ENCODE peak calls at places on chromosome 16, in ten cellular contexts. Q is PC-3, P is fibroblast of lung, L is psoas muscle, T is astrocyte of the spinal cord, Z is stomach, B is GM12864, E is uterus, I is keratinocyte, F is lower leg skin. R is an unnamed sample.

GRCh38 chr16:79372504-79373184 is 227.9 kb downstream of the MAF start:
- DNase-seq in Q (no peak), P (peak), L (no peak), T (peak), Z (no peak), B (no peak), E (peak), I (no peak), F (no peak), R (no peak)

GRCh38 chr16:78638371-78638770 is 538.9 kb downstream of the WWOX start:
- DNase-seq in Q (no peak), P (no peak), L (no peak), T (no peak), Z (no peak), B (no peak), E (no peak), I (no peak), F (no peak), R (no peak)

GRCh38 chr16:57150682-57151330 is 35.0 kb downstream of the PSME3IP1 start:
- DNase-seq in Q (no peak), P (peak), L (no peak), T (peak), Z (peak), B (no peak), E (no peak), I (no peak), F (peak), R (no peak)

GRCh38 chr16:57411362-57411976 is 6.9 kb downstream of the CCL17 start:
- DNase-seq in Q (no peak), P (no peak), L (no peak), T (no peak), Z (no peak), B (no peak), E (no peak), I (no peak), F (no peak), R (no peak)

GRCh38 chr16:4402439-4403132 is 13.8 kb downstream of the CORO7 start:
- DNase-seq in Q (peak), P (peak), L (peak), T (peak), Z (peak), B (no peak), E (peak), I (no peak), F (peak), R (peak)

GRCh38 chr16:6695666-6696065 is 637.0 kb upstream of the RBFOX1 start:
- DNase-seq in Q (no peak), P (no peak), L (no peak), T (no peak), Z (no peak), B (no peak), E (no peak), I (no peak), F (no peak), R (no peak)

GRCh38 chr16:12415072-12415471 is 388.6 kb downstream of the CPPED1 start:
- DNase-seq in Q (no peak), P (no peak), L (no peak), T (no peak), Z (no peak), B (no peak), E (no peak), I (no peak), F (no peak), R (no peak)

GRCh38 chr16:17518441-17518840 is 47.7 kb upstream of the XYLT1 start:
- DNase-seq in Q (no peak), P (peak), L (no peak), T (peak), Z (no peak), B (no peak), E (no peak), I (no peak), F (no peak), R (peak)

GRCh38 chr16:57151369-57151768 is 34.5 kb downstream of the PSME3IP1 start:
- DNase-seq in Q (no peak), P (no peak), L (no peak), T (no peak), Z (peak), B (no peak), E (no peak), I (no peak), F (peak), R (no peak)

GRCh38 chr16:54929090-54930033 is 1.3 kb upstream of the IRX5 start:
- DNase-seq in Q (peak), P (peak), L (peak), T (peak), Z (peak), B (peak), E (peak), I (peak), F (peak), R (peak)

GRCh38 chr16:10314811-10315210 is 71.0 kb upstream of the ATF7IP2 start:
- DNase-seq in Q (peak), P (peak), L (no peak), T (peak), Z (no peak), B (no peak), E (no peak), I (no peak), F (no peak), R (peak)
- TF ChIP-seq CTCF in Q (peak), P (no peak), L (no peak), T (no peak), Z (no peak), B (peak), E (peak), I (no peak), F (no peak), R (no peak)

DNA sequence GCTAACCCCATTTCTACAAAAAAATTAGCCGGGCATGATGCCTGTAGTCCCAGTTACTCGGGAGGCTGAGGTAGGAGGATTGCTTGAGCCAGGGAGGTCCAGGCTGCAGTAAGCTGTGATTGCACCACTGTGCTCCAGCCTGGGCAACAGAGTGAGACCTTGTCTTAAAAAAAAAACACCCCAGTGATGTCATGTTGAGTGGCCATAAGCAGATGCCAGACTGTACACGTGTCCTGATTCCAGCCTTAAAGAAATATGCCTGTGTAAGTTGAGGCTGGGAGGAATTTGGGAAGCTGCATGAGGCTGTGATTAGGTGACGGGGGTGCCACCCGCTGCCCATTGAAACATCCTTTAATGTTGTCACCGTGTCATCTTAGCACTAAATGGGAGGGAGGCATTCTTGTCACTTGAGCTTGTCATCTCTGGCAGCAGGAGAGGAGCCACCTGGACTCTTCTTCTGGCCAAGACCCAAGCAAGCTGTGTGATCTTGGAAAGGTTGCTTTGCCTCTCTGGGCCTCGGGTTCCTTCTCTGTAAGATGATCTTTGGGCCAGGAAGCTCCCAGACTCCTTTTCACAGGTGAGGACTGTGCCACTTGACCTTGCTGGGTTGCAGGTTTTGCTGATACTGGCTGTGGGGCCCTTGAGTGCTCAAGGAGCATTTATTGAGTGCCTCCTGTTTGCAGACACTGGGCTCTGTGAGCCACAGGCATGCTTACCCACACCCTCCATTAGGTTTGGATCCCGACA is 98.3 kb upstream of the CIBAR2 start:
- DNase-seq in Q (peak), P (peak), L (no peak), T (peak), Z (no peak), B (no peak), E (no peak), I (peak), F (no peak), R (peak)
- H3K4me3 ChIP-seq in Q (no peak), P (no peak), L (no peak), T (no peak), Z (no peak), B (no peak), E (no peak), I (no peak), F (no peak), R (no peak)

GRCh38 chr16:89209522-89210044 is 7.9 kb upstream of the ZNF778 start:
- DNase-seq in Q (no peak), P (no peak), L (no peak), T (no peak), Z (no peak), B (no peak), E (no peak), I (no peak), F (no peak), R (no peak)
- TF ChIP-seq CTCF in Q (no peak), P (no peak), L (no peak), T (no peak), Z (no peak), B (no peak), E (no peak), I (no peak), F (no peak), R (no peak)

DNA sequence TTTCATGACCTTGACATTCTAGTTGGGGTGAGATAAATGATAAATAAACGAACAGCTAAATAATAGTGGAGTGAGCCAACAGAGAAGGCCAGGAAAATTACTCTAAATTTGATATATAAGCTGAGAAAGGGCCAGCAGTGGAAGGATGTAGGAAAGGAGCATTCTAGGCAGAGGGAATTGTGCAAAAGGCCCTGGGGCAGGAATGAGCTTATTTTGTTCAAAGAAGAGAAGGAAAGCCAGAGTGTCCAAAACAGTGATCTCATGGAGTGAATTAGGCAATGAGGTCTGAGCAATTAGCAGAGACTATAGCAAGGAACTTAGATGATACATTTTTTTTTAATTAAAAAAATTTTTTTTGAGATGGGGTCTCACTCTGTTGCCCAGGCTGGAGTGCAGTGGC is 43.3 kb upstream of the CLEC19A start:
- DNase-seq in Q (no peak), P (no peak), L (no peak), T (no peak), Z (no peak), B (no peak), E (no peak), I (no peak), F (no peak), R (no peak)
- H3K4me3 ChIP-seq in Q (no peak), P (no peak), L (no peak), T (no peak), Z (no peak), B (no peak), E (no peak), I (no peak), F (no peak), R (no peak)

GRCh38 chr16:84178146-84178765 is 8.6 kb downstream of the TAF1C start:
- DNase-seq in Q (no peak), P (no peak), L (no peak), T (no peak), Z (no peak), B (no peak), E (peak), I (no peak), F (no peak), R (no peak)

GRCh38 chr16:84179612-84180320 is 7.1 kb downstream of the TAF1C start:
- DNase-seq in Q (no peak), P (no peak), L (no peak), T (no peak), Z (no peak), B (no peak), E (no peak), I (no peak), F (no peak), R (no peak)

GRCh38 chr16:84177740-84178070 is 9.2 kb downstream of the TAF1C start:
- DNase-seq in Q (no peak), P (peak), L (no peak), T (peak), Z (no peak), B (no peak), E (peak), I (no peak), F (no peak), R (peak)

GRCh38 chr16:84180519-84181140 is 6.2 kb downstream of the TAF1C start:
- DNase-seq in Q (no peak), P (no peak), L (no peak), T (no peak), Z (no peak), B (no peak), E (no peak), I (no peak), F (no peak), R (no peak)

GRCh38 chr16:84178892-84179611 is 7.8 kb downstream of the TAF1C start:
- DNase-seq in Q (no peak), P (no peak), L (no peak), T (no peak), Z (no peak), B (no peak), E (no peak), I (no peak), F (no peak), R (no peak)
- TF ChIP-seq CTCF in Q (no peak), P (no peak), L (no peak), T (no peak), Z (no peak), B (no peak), E (no peak), I (no peak), F (no peak), R (no peak)

DNA sequence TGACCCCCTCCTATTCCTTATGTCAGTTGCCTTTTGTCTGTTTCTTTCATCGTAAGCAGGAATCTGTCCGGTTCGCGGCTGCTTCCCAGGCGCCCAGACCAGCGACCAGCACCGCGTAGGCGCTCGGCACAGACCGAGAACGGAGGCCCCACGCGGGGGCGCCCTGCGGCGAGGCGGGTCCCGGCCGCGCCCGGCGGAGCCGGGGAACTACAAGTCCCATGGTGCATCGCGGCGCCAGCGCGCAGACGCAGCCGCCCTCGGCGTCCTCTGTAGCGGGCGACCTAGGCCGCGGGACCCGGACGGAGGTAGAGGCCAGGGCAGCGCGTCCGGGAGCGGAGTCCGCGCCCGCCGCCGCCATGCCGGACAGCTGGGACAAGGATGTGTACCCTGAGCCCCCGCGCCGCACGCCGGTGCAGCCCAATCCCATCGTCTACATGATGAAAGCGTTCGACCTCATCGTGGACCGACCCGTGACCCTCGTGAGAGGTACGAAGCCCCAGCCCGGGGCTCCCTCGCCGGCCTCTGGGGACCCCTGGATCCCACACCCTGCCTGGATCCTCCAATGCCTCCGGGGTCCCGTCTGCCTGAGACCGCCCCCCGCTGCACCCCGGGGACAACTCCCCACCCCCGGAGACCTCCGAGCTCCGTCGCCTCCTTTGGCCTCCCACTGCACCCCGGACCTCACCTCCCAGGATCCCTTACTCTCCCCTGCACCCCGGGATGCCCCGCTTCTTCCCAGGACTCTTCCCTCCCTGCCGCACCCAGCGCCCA is at the start of gene NDUFB10:
- DNase-seq in Q (peak), P (peak), L (peak), T (peak), Z (peak), B (no peak), E (peak), I (no peak), F (peak), R (peak)
- H3K4me3 ChIP-seq in Q (peak), P (peak), L (peak), T (peak), Z (peak), B (peak), E (peak), I (peak), F (peak), R (peak)

DNA sequence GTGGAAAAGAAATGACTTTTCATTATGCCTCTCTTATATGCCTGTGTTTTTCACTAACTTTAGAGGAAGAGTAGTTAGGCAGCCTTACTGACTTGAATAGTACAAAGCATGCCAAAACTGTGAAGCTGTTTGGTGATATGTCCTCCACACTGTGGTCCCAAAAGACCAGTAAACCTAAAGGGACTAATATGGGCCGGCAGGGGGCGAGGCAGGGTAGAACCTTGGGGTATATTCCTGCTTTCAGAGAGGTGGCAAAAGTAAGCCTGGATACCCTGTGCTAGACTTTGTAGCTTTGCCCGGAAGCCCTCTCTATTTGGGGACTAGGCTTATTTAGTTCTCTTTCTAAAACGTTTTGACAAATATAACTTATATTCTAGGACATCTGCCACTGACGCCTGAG is 36.5 kb upstream of the VWA3A start:
- DNase-seq in Q (no peak), P (no peak), L (no peak), T (no peak), Z (no peak), B (no peak), E (no peak), I (no peak), F (no peak), R (no peak)
- TF ChIP-seq CTCF in Q (no peak), P (peak), L (no peak), T (no peak), Z (no peak), B (no peak), E (no peak), I (peak), F (no peak), R (peak)

GRCh38 chr16:66590322-66590721 is 11.1 kb downstream of the CMTM2 start:
- DNase-seq in Q (no peak), P (no peak), L (no peak), T (no peak), Z (no peak), B (no peak), E (no peak), I (no peak), F (peak), R (no peak)
- H3K4me3 ChIP-seq in Q (no peak), P (no peak), L (no peak), T (no peak), Z (peak), B (peak), E (no peak), I (no peak), F (no peak), R (no peak)

GRCh38 chr16:86884256-86884655 is 305.9 kb downstream of the FOXL1 start:
- DNase-seq in Q (no peak), P (no peak), L (no peak), T (no peak), Z (no peak), B (no peak), E (no peak), I (no peak), F (no peak), R (no peak)

GRCh38 chr16:86883583-86884188 is 305.3 kb downstream of the FOXL1 start:
- DNase-seq in Q (no peak), P (no peak), L (no peak), T (no peak), Z (no peak), B (no peak), E (no peak), I (no peak), F (no peak), R (no peak)

GRCh38 chr16:86887416-86887815 is 309.1 kb downstream of the FOXL1 start:
- DNase-seq in Q (no peak), P (no peak), L (no peak), T (no peak), Z (no peak), B (no peak), E (no peak), I (no peak), F (no peak), R (no peak)

GRCh38 chr16:86886651-86887050 is 308.3 kb downstream of the FOXL1 start:
- DNase-seq in Q (peak), P (peak), L (no peak), T (no peak), Z (no peak), B (no peak), E (no peak), I (no peak), F (no peak), R (no peak)

GRCh38 chr16:86885139-86885538 is 306.8 kb downstream of the FOXL1 start:
- DNase-seq in Q (no peak), P (no peak), L (no peak), T (no peak), Z (no peak), B (no peak), E (no peak), I (no peak), F (no peak), R (no peak)
- TF ChIP-seq CTCF in Q (no peak), P (no peak), L (no peak), T (no peak), Z (no peak), B (no peak), E (no peak), I (no peak), F (no peak), R (no peak)

GRCh38 chr16:48299471-48299870 is 52.1 kb upstream of the ABCC11 start:
- DNase-seq in Q (no peak), P (no peak), L (no peak), T (no peak), Z (no peak), B (no peak), E (no peak), I (no peak), F (no peak), R (no peak)
- H3K4me3 ChIP-seq in Q (no peak), P (no peak), L (no peak), T (no peak), Z (no peak), B (no peak), E (no peak), I (no peak), F (no peak), R (no peak)